ENCODE peak calls at places on chromosomes 11 and 22, in four cellular contexts. D, N, X and V are unnamed samples.

GRCh38 chr11:83713701-83714100 is 427.5 kb upstream of the CCDC90B start:
- DNase-seq in D (no peak), N (no peak), X (peak; percentile 15), V (no peak)

GRCh38 chr11:67344264-67344663 is 9.1 kb downstream of the POLD4 start:
- DNase-seq in D (no peak), N (no peak), X (no peak), V (no peak)

GRCh38 chr22:32050678-32051515 is 7.8 kb downstream of the SLC5A1 start:
- DNase-seq in D (no peak), N (no peak), X (peak; percentile 84), V (no peak)

GRCh38 chr22:30206964-30207363 is 39.6 kb downstream of the LIF start:
- DNase-seq in D (no peak), N (peak; percentile 38), X (peak; percentile 94), V (no peak)

GRCh38 chr11:107780775-107781174 is 68.9 kb upstream of the SLN start:
- DNase-seq in D (no peak), N (no peak), X (no peak), V (no peak)

GRCh38 chr22:24996420-24996952 is 44.0 kb downstream of the KIAA1671 start:
- DNase-seq in D (no peak), N (peak; percentile 44), X (peak; percentile 53), V (peak; percentile 91)

GRCh38 chr11:111372538-111372937 is 6.5 kb downstream of the POU2AF1 start:
- DNase-seq in D (no peak), N (no peak), X (no peak), V (no peak)

GRCh38 chr11:15942126-15942525 is 414.2 kb downstream of the SOX6 start:
- DNase-seq in D (no peak), N (no peak), X (no peak), V (no peak)

GRCh38 chr11:2166091-2166851 is 5.3 kb upstream of the INS start:
- DNase-seq in D (no peak), N (no peak), X (no peak), V (peak; percentile 72)

GRCh38 chr11:10784229-10785145 is 24.2 kb downstream of the EIF4G2 start:
- DNase-seq in D (no peak), N (peak; percentile 37), X (peak; percentile 34), V (peak; percentile 51)

GRCh38 chr11:130874955-130875531 is 41.2 kb downstream of the SNX19 start:
- DNase-seq in D (no peak), N (no peak), X (no peak), V (no peak)

GRCh38 chr11:91005458-91005857 is 782.6 kb upstream of the CHORDC1 start:
- DNase-seq in D (no peak), N (no peak), X (no peak), V (no peak)

GRCh38 chr22:30245985-30246901 is at the start of gene LIF:
- DNase-seq in D (no peak), N (peak; percentile 83), X (peak; percentile 82), V (no peak)

GRCh38 chr11:121841487-121842167 is 274.4 kb downstream of the BLID start:
- DNase-seq in D (no peak), N (no peak), X (peak; percentile 83), V (no peak)

GRCh38 chr11:1852271-1852877 is 510 bp upstream of the LSP1 start:
- DNase-seq in D (no peak), N (no peak), X (no peak), V (no peak)

GRCh38 chr22:29998627-29999026 is 81.6 kb upstream of the HORMAD2 start:
- DNase-seq in D (no peak), N (no peak), X (no peak), V (no peak)

DNA sequence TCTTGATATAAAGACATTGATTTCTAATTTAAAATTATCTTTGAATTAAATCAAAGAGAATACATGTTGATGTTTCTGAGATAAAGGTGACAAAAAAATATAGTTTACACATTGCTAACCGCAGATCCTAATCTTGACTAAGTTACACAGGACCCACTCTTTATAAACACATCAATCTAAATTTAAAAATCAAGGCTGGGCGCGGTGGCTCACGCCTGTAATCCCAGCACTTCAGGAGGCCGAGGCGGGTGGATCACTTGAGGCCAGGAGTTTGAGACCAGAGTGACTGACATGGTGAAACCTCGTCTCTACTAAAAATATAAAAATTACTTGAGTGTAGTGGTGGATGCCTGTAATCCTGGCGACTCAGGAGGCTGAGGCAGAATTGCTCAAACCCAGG is 1.9 kb downstream of the ARFGAP3 start:
- DNase-seq in D (no peak), N (no peak), X (no peak), V (no peak)
- H3K4me3 ChIP-seq in D (peak overlapping the region; percentile 78), N (no peak overlapping the region), X (no peak overlapping the region), V (no peak overlapping the region)

GRCh38 chr11:127003260-127003981 is 2.9 kb upstream of the KIRREL3 start:
- DNase-seq in D (no peak), N (peak; percentile 91), X (peak; percentile 62), V (peak; percentile 75)
- TF ChIP-seq CTCF in D (no peak), N (peak; percentile 67), X (peak; percentile 35), V (peak; percentile 65)

DNA sequence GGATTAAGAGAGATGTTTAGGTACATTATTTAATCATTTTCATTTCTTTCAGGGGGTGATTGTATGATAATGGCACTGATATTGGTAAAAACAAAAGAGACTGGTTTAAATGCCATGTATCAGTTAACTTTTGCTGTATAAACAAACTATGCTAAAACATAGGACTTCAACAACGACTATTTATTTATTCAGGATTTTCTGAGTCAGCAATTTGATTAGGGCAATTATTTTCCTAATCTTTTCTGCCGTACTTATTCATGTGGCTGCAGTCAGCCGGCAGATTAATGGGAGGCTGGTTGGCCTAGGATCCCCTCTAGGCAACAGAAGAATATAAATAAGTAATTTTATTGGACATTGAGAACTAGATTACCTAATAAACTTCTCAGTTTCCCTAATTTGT is 661.7 kb upstream of the RAG2 start:
- DNase-seq in D (no peak), N (no peak), X (no peak), V (no peak)
- H3K4me3 ChIP-seq in D (no peak overlapping the region), N (no peak overlapping the region), X (no peak overlapping the region), V (no peak overlapping the region)

GRCh38 chr22:21984793-21985192 is 2.2 kb upstream of the TOP3B start:
- DNase-seq in D (no peak), N (no peak), X (no peak), V (no peak)
- TF ChIP-seq CTCF in D (no peak), N (peak; percentile 43), X (peak; percentile 44), V (peak; percentile 58)

GRCh38 chr22:40279017-40279416 is 67.3 kb upstream of the ADSL start:
- DNase-seq in D (no peak), N (no peak), X (no peak), V (no peak)

GRCh38 chr22:40271440-40271839 is 74.9 kb upstream of the ADSL start:
- DNase-seq in D (no peak), N (no peak), X (no peak), V (no peak)

GRCh38 chr22:40273319-40273718 is 73.0 kb upstream of the ADSL start:
- DNase-seq in D (no peak), N (no peak), X (no peak), V (no peak)

GRCh38 chr22:40281717-40282116 is 64.6 kb upstream of the ADSL start:
- DNase-seq in D (no peak), N (no peak), X (no peak), V (peak; percentile 34)

GRCh38 chr22:40276877-40277823 is 69.2 kb upstream of the ADSL start:
- DNase-seq in D (no peak), N (no peak), X (peak; percentile 60), V (no peak)
- H3K4me3 ChIP-seq in D (peak overlapping the region; percentile 80), N (peak overlapping the region; percentile 27), X (peak overlapping the region; percentile 41), V (no peak overlapping the region)

GRCh38 chr22:28568099-28568498 is 111.5 kb downstream of the TTC28 start:
- DNase-seq in D (no peak), N (no peak), X (no peak), V (no peak)

GRCh38 chr22:28562324-28562723 is 117.3 kb downstream of the TTC28 start:
- DNase-seq in D (no peak), N (no peak), X (no peak), V (no peak)

GRCh38 chr22:28560005-28560742 is 119.5 kb downstream of the TTC28 start:
- DNase-seq in D (no peak), N (no peak), X (peak; percentile 12), V (no peak)

DNA sequence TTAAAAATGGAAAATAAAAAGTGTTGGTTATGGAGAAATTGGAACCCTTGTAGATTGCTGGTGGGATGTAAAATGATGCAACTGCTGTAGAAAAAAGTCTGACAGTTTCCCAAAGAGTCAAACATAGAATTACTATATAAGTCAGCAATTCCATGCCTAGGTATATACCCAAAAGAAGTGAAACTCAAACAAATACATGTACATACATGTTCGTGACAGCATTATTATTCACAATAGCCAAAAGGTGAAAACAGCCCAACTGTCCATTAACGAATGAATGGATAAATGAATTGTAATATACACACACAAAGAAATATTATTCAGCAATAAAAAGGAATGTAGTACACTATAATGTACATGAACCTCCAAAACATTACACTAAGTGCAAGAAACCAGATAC is 116.0 kb downstream of the TTC28 start:
- DNase-seq in D (no peak), N (no peak), X (no peak), V (no peak)
- TF ChIP-seq CTCF in D (no peak), N (no peak), X (no peak), V (no peak)

DNA sequence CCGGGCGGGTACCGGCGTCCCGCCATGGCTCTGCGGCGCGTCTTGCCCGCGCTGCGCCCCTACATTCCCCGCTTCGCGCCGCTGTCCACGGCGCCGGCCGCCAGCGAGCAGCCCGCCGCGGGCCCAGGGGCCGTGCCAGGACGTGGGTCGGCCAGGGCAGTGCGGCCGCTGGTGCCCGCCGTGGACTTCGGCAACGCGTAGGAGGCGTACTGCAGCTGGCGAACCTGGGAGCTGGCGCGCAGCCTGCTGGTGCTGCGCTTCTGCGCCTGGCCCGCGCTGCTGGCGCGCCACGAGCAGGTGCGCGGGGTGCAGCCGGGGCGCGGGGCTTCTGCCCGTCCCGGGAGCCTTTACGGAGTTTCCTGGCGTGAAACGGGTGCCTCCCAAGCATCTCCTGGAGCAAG is 20.1 kb downstream of the DGCR6L start:
- DNase-seq in D (no peak), N (no peak), X (peak; percentile 3), V (no peak)
- H3K4me3 ChIP-seq in D (peak overlapping the region; percentile 69), N (peak overlapping the region; percentile 53), X (peak overlapping the region; percentile 34), V (peak overlapping the region; percentile 51)

DNA sequence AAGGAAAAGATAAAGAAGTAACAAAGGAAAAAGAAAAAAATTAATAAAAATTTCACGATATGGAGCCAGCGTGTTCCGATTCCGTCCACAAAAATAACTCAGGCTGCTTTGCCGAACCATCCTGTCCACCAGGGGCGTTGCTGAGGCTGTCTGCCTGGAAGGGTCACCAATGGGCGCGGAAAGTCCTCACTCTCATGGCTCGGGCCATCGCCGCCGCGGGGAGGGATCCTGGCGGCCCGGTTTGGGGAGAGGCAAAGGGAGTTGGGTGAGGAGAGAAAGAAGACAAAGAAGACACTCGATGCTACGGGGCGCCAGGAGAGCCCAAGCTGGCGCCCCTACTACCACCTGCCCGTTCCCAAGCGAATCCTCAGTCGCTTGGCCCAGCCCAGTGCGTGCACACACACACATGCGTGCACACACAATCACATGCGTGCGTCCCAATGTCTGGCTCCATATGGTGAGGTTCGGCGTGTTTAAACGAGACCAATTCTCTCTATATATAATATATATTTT is 5.6 kb upstream of the PYGM start:
- DNase-seq in D (no peak), N (peak; percentile 44), X (no peak), V (no peak)
- TF ChIP-seq CTCF in D (no peak), N (peak; percentile 26), X (peak; percentile 36), V (peak; percentile 37)

GRCh38 chr11:134537296-134537695 is 125.3 kb upstream of the B3GAT1 start:
- DNase-seq in D (no peak), N (no peak), X (no peak), V (no peak)
- H3K4me3 ChIP-seq in D (no peak overlapping the region), N (no peak overlapping the region), X (no peak overlapping the region), V (no peak overlapping the region)